ENCODE peak calls at places on chromosomes 11 and 22, in six cellular contexts. S, R, V, O, E and J are unnamed samples. For H3K36me3, the result is how much of the 10 kb centered on the place peaks cover.

GRCh38 chr22:24189249-24190158 is 8.2 kb downstream of the SUSD2 start:
- DNase-seq in S (peak), R (peak), V (peak), O (peak), E (peak), J (peak)

GRCh38 chr11:77374611-77375031 is 73.1 kb upstream of the GDPD4 start:
- DNase-seq in S (no peak), R (no peak), V (no peak), O (no peak), E (no peak), J (peak)

GRCh38 chr22:26588749-26589366 is 1.1 kb downstream of the TPST2 start:
- DNase-seq in S (no peak), R (no peak), V (no peak), O (no peak), E (no peak), J (no peak)

GRCh38 chr11:130516175-130516867 is 67.9 kb downstream of the ADAMTS15 start:
- DNase-seq in S (no peak), R (peak), V (no peak), O (no peak), E (no peak), J (no peak)

GRCh38 chr11:33920838-33921613 is 29.1 kb upstream of the LMO2 start:
- DNase-seq in S (no peak), R (no peak), V (no peak), O (no peak), E (no peak), J (no peak)

GRCh38 chr22:39341179-39341578 is 8.6 kb upstream of the SYNGR1 start:
- DNase-seq in S (no peak), R (no peak), V (no peak), O (no peak), E (no peak), J (no peak)

GRCh38 chr11:133531971-133532651 is at the start of gene OPCML:
- DNase-seq in S (no peak), R (peak), V (no peak), O (peak), E (no peak), J (no peak)

GRCh38 chr22:45688606-45689080 is 17.0 kb downstream of the ATXN10 start:
- DNase-seq in S (no peak), R (no peak), V (no peak), O (peak), E (no peak), J (peak)

GRCh38 chr22:20494978-20495860 is at the start of gene KLHL22:
- DNase-seq in S (peak), R (peak), V (peak), O (peak), E (peak), J (peak)

GRCh38 chr11:60781286-60782044 is 3.7 kb upstream of the MS4A10 start:
- DNase-seq in S (no peak), R (no peak), V (no peak), O (no peak), E (no peak), J (peak)

GRCh38 chr22:24106385-24107381 is 74.6 kb upstream of the SUSD2 start:
- DNase-seq in S (no peak), R (peak), V (no peak), O (no peak), E (no peak), J (no peak)

GRCh38 chr22:39664485-39665200 is 94.1 kb downstream of the CACNA1I start:
- DNase-seq in S (no peak), R (peak), V (no peak), O (peak), E (no peak), J (peak)

GRCh38 chr11:46333129-46333947 is 13.9 kb upstream of the DGKZ start:
- DNase-seq in S (no peak), R (no peak), V (no peak), O (no peak), E (no peak), J (no peak)
- H3K4me3 ChIP-seq in S (peak), R (peak), V (peak), O (peak), E (peak), J (no peak)

GRCh38 chr11:45949992-45950407 is 27.5 kb downstream of the LARGE2 start:
- DNase-seq in S (no peak), R (no peak), V (no peak), O (no peak), E (no peak), J (no peak)

GRCh38 chr11:45942381-45942780 is 19.9 kb downstream of the LARGE2 start:
- DNase-seq in S (no peak), R (no peak), V (no peak), O (no peak), E (no peak), J (no peak)

GRCh38 chr11:45945392-45945999 is 23.0 kb downstream of the LARGE2 start:
- DNase-seq in S (no peak), R (no peak), V (no peak), O (no peak), E (no peak), J (no peak)

DNA sequence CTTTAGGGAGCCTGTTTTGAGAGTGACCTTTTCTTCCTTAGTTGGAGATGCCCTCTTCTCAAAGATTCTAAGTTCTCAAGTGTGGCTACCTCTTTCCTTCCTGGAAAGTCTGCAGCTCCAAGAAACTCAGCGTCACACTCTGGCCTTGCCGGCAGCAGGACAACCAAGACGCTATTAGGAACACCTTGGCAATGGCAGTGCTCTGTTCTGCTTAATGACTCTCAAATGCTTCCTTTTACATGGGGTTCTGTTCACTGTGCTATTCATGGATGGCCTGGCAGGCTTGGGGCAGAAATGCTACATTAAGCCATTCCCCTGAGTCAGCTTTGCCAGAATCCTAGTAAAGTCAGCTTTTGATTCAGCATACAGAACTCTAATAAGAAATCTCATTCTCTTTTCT is 25.9 kb downstream of the LARGE2 start:
- DNase-seq in S (no peak), R (no peak), V (no peak), O (no peak), E (no peak), J (no peak)
- H3K27ac ChIP-seq in S (no peak), R (no peak), V (no peak), O (no peak), E (no peak), J (no peak)

DNA sequence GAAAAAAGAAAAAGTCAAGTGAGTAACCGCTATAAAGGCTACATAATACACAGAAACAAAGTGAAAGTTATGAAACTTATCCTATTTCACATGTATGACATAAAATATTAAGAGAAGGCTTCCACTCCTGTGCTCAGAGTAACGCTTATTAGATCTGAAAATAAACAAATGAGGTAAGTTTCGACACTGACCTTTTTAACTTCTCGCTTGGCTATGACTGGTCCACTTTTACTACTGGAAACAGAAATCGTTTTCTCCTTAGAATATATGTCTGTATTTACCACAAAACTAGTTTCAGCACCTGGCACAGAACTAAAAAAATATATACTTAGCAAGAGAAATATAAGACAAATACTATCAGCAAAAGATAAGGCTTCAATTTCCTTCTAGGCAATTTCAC is 16.4 kb downstream of the FNBP4 start:
- DNase-seq in S (no peak), R (no peak), V (no peak), O (no peak), E (no peak), J (no peak)
- H3K36me3 ChIP-seq in S (under half), R (under half), V (half or more), O (under half), E (half or more), J (under half)

DNA sequence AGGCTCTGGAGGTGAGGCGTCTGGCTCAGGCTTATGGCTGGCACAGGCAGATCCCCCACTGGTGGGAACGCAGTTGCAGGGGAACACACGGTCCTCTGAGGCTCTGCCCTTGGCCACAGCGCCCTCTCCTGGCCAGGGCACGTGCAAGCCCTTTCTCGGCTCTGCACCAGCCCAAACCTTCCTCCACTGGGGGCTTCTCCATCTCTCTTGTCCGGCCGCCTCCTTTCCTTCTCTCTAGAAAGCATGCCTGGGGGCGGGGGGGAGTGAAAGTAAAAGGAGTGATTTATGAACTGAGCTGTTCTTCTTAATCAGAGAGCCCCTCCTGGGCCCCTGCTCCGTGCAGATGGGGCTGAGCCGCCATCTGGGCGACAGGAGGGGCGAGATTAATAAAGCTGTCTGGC is 56.5 kb downstream of the TP53I11 start:
- DNase-seq in S (no peak), R (peak), V (peak), O (peak), E (peak), J (peak)
- H3K4me3 ChIP-seq in S (no peak), R (no peak), V (peak), O (no peak), E (no peak), J (no peak)

GRCh38 chr11:111735262-111736116 is 30.7 kb downstream of the PPP2R1B start:
- DNase-seq in S (peak), R (peak), V (peak), O (peak), E (peak), J (peak)
- H3K27ac ChIP-seq in S (peak), R (no peak), V (peak), O (peak), E (peak), J (peak)

GRCh38 chr22:38203090-38203810 is 1.5 kb downstream of the MAFF start:
- DNase-seq in S (peak), R (peak), V (peak), O (peak), E (peak), J (peak)

GRCh38 chr22:38207898-38208432 is 6.2 kb downstream of the MAFF start:
- DNase-seq in S (no peak), R (peak), V (no peak), O (no peak), E (no peak), J (no peak)

GRCh38 chr22:38203855-38204497 is 2.2 kb downstream of the MAFF start:
- DNase-seq in S (no peak), R (no peak), V (peak), O (no peak), E (no peak), J (no peak)

GRCh38 chr22:38204784-38205183 is 3.0 kb downstream of the MAFF start:
- DNase-seq in S (no peak), R (no peak), V (no peak), O (no peak), E (no peak), J (no peak)

GRCh38 chr22:38205261-38206128 is 3.7 kb downstream of the MAFF start:
- DNase-seq in S (peak), R (no peak), V (peak), O (peak), E (peak), J (no peak)
- H3K36me3 ChIP-seq in S (under half), R (under half), V (under half), O (under half), E (under half), J (under half)

GRCh38 chr11:114395776-114396175 is 4.5 kb downstream of the C11orf71 start:
- DNase-seq in S (no peak), R (peak), V (no peak), O (no peak), E (no peak), J (peak)
- H3K4me3 ChIP-seq in S (no peak), R (no peak), V (no peak), O (no peak), E (no peak), J (no peak)

GRCh38 chr11:70099578-70100282 is 21.6 kb downstream of the ANO1 start:
- DNase-seq in S (no peak), R (no peak), V (no peak), O (peak), E (no peak), J (no peak)
- H3K27ac ChIP-seq in S (no peak), R (no peak), V (no peak), O (no peak), E (no peak), J (no peak)